ENCODE peak calls at places on chromosome 4, in nine cellular contexts. H is GM20000; R is posterior cingulate gyrus; I is GM23248; N is M059J; A is CD8-positive, alpha-beta memory T cell; T is endothelial cell; P is HT1080; Z is DMS79. Q is an unnamed sample.

GRCh38 chr4:108762559-108763225 is at the start of gene ETNPPL:
- DNase-seq in I (peak; percentile 41), A (no peak), H (peak; percentile 25), R (peak; percentile 42), T (peak; percentile 62), P (no peak), Z (no peak), N (no peak), Q (peak; percentile 14)

GRCh38 chr4:115548123-115548522 is 434.7 kb upstream of the NDST4 start:
- DNase-seq in Z (no peak), P (no peak), R (no peak), T (no peak), A (no peak), I (no peak), N (no peak), H (no peak), Q (no peak)

GRCh38 chr4:183140911-183141320 is 41.9 kb downstream of the WWC2 start:
- DNase-seq in N (peak; percentile 86), R (no peak), P (peak; percentile 87), A (no peak), H (no peak), Z (no peak), T (no peak), I (peak; percentile 91), Q (no peak)

GRCh38 chr4:4245172-4245571 is 2.9 kb downstream of the TMEM128 start:
- DNase-seq in T (no peak), N (no peak), P (no peak), I (no peak), Z (no peak), R (no peak), A (no peak), H (no peak), Q (no peak)

GRCh38 chr4:175891863-175892262 is 79.8 kb upstream of the GPM6A start:
- DNase-seq in N (peak; percentile 43), R (no peak), I (peak; percentile 50), Z (no peak), H (peak; percentile 3), P (peak; percentile 31), T (no peak), A (no peak), Q (no peak)

GRCh38 chr4:3812211-3812934 is 46.2 kb downstream of the ADRA2C start:
- DNase-seq in N (no peak), R (no peak), H (no peak), A (no peak), Z (no peak), T (no peak), I (no peak), P (no peak), Q (no peak)

GRCh38 chr4:158858410-158859189 is 89.8 kb downstream of the FNIP2 start:
- DNase-seq in N (peak; percentile 54), A (no peak), I (peak; percentile 76), T (no peak), Z (no peak), P (peak; percentile 43), H (no peak), R (no peak), Q (no peak)

GRCh38 chr4:85180533-85180932 is 214.0 kb upstream of the WDFY3 start:
- DNase-seq in T (no peak), P (no peak), Z (no peak), N (no peak), I (no peak), H (no peak), R (no peak), A (no peak), Q (no peak)

GRCh38 chr4:90960840-90961239 is 833.6 kb downstream of the CCSER1 start:
- DNase-seq in H (no peak), Z (no peak), P (no peak), R (no peak), T (no peak), I (no peak), A (no peak), N (no peak), Q (no peak)

GRCh38 chr4:2141762-2142520 is 82.8 kb downstream of the NAT8L start:
- DNase-seq in A (no peak), N (no peak), R (no peak), P (no peak), I (no peak), T (no peak), H (peak; percentile 41), Z (no peak), Q (no peak)

GRCh38 chr4:20281453-20281852 is 29.7 kb downstream of the SLIT2 start:
- DNase-seq in H (no peak), I (no peak), T (no peak), Z (no peak), N (no peak), A (no peak), R (no peak), P (no peak), Q (no peak)

GRCh38 chr4:128757712-128758111 is 51.8 kb upstream of the JADE1 start:
- DNase-seq in P (no peak), I (no peak), T (no peak), Z (no peak), N (peak; percentile 33), H (no peak), A (no peak), R (no peak), Q (no peak)

GRCh38 chr4:181968371-181968770 is 274.8 kb upstream of the TENM3 start:
- DNase-seq in T (no peak), P (peak; percentile 87), Z (no peak), I (peak; percentile 60), H (no peak), R (no peak), N (peak; percentile 83), A (no peak), Q (no peak)

GRCh38 chr4:37389967-37390580 is 145.5 kb downstream of the NWD2 start:
- DNase-seq in Z (no peak), N (peak; percentile 51), I (peak; percentile 57), P (peak; percentile 60), A (no peak), T (peak; percentile 52), R (no peak), H (peak; percentile 49), Q (no peak)

GRCh38 chr4:1720163-1720983 is 750 bp downstream of the TMEM129 start:
- DNase-seq in R (peak; percentile 43), T (peak; percentile 61), H (peak; percentile 74), Z (no peak), N (peak; percentile 51), I (peak; percentile 77), A (peak; percentile 33), P (no peak), Q (peak; percentile 50)

GRCh38 chr4:111999801-112000200 is 145.5 kb upstream of the FAM241A start:
- DNase-seq in N (no peak), H (no peak), A (no peak), R (no peak), Z (no peak), I (no peak), T (no peak), P (no peak), Q (no peak)

GRCh38 chr4:164138521-164138920 is 615.4 kb upstream of the SMIM31 start:
- DNase-seq in A (no peak), N (no peak), P (no peak), Z (no peak), I (no peak), H (no peak), T (no peak), R (no peak), Q (no peak)

GRCh38 chr4:184593461-184593860 is 55.8 kb downstream of the CASP3 start:
- DNase-seq in H (no peak), I (no peak), P (no peak), R (no peak), N (no peak), A (no peak), Z (no peak), T (no peak), Q (no peak)

GRCh38 chr4:48133668-48134444 is at the start of gene TXK:
- DNase-seq in P (no peak), Z (no peak), H (no peak), T (no peak), R (no peak), I (no peak), A (no peak), N (peak; percentile 8), Q (no peak)

GRCh38 chr4:101862595-101862994 is 72.1 kb downstream of the BANK1 start:
- DNase-seq in P (no peak), I (no peak), T (no peak), Z (no peak), H (no peak), R (no peak), N (no peak), A (no peak), Q (no peak)